ENCODE peak calls at places on chromosomes 11 and 22, in six cellular contexts. L is amniotic stem cell, Y is brain microvascular endothelial cell, D is AG04449, G is ureter, C is AG09309. S is an unnamed sample.

GRCh38 chr11:66718320-66718971 is 10.6 kb downstream of the SPTBN2 start:
- DNase-seq in L (no peak), C (no peak), G (peak), D (no peak), Y (no peak), S (peak)

GRCh38 chr11:69950120-69950519 is 128.0 kb upstream of the ANO1 start:
- DNase-seq in L (no peak), C (no peak), Y (peak), G (no peak), D (no peak), S (peak)

GRCh38 chr11:60972182-60973030 is 926 bp downstream of the CD6 start:
- DNase-seq in D (no peak), Y (no peak), G (no peak), C (no peak), L (no peak), S (no peak)

GRCh38 chr11:68862426-68862825 is 20.7 kb upstream of the CPT1A start:
- DNase-seq in G (no peak), C (no peak), Y (no peak), D (no peak), L (no peak), S (no peak)

GRCh38 chr11:27693398-27693797 is 6.9 kb downstream of the BDNF start:
- DNase-seq in C (no peak), G (no peak), Y (no peak), L (no peak), D (no peak), S (no peak)

GRCh38 chr22:40385041-40385782 is 14.8 kb downstream of the SGSM3 start:
- DNase-seq in L (no peak), D (no peak), G (no peak), Y (no peak), C (no peak), S (no peak)

GRCh38 chr11:36460220-36460619 is 49.9 kb downstream of the TRAF6 start:
- DNase-seq in C (no peak), G (no peak), D (no peak), Y (no peak), L (no peak), S (peak)

GRCh38 chr11:31690041-31690440 is 121.1 kb downstream of the PAX6 start:
- DNase-seq in D (no peak), Y (no peak), L (no peak), C (no peak), G (no peak), S (no peak)

GRCh38 chr11:2321311-2321683 is 19.5 kb downstream of the TSPAN32 start:
- DNase-seq in D (no peak), Y (no peak), C (no peak), L (no peak), G (no peak), S (no peak)

GRCh38 chr22:45923812-45924211 is 53.1 kb downstream of the WNT7B start:
- DNase-seq in C (no peak), G (no peak), L (no peak), Y (no peak), D (no peak), S (no peak)

GRCh38 chr11:66728760-66729385 is at the start of gene SPTBN2:
- DNase-seq in Y (no peak), C (no peak), G (no peak), L (no peak), D (no peak), S (peak)

GRCh38 chr11:46513934-46514342 is 79.9 kb downstream of the AMBRA1 start:
- DNase-seq in L (no peak), Y (no peak), C (no peak), G (peak), D (no peak), S (no peak)

GRCh38 chr11:71336996-71337772 is 84.8 kb upstream of the SHANK2 start:
- DNase-seq in D (no peak), L (no peak), G (no peak), Y (no peak), C (no peak), S (peak)

GRCh38 chr11:44780940-44781631 is 54.3 kb downstream of the TSPAN18 start:
- DNase-seq in L (no peak), Y (peak), D (no peak), G (no peak), C (no peak), S (peak)

GRCh38 chr11:127126956-127127355 is 126.4 kb upstream of the KIRREL3 start:
- DNase-seq in C (no peak), L (no peak), D (no peak), G (no peak), Y (no peak), S (no peak)

GRCh38 chr11:103798456-103798855 is 238.0 kb upstream of the DDI1 start:
- DNase-seq in L (no peak), Y (no peak), G (no peak), D (no peak), C (no peak), S (no peak)

GRCh38 chr22:44869196-44869595 is 116.8 kb downstream of the ARHGAP8 start:
- DNase-seq in L (no peak), Y (no peak), G (no peak), C (no peak), D (no peak), S (no peak)

GRCh38 chr22:50085211-50085999 is at the start of gene MLC1:
- DNase-seq in C (no peak), G (no peak), Y (no peak), L (no peak), D (no peak), S (no peak)

GRCh38 chr22:43053176-43053575 is 36.0 kb downstream of the TTLL1 start:
- DNase-seq in D (no peak), Y (no peak), C (no peak), L (no peak), G (no peak), S (peak)

GRCh38 chr11:16784671-16785070 is 46.2 kb downstream of the C11orf58 start:
- DNase-seq in L (no peak), Y (no peak), D (no peak), C (no peak), G (no peak), S (no peak)

GRCh38 chr11:131880279-131880678 is 509.9 kb downstream of the NTM start:
- DNase-seq in C (no peak), D (no peak), G (no peak), L (no peak), Y (no peak), S (no peak)

GRCh38 chr11:107116358-107116757 is 98.1 kb upstream of the GUCY1A2 start:
- DNase-seq in Y (no peak), L (no peak), D (no peak), G (no peak), C (no peak), S (no peak)

GRCh38 chr11:34640050-34640971 is 19.4 kb downstream of the EHF start:
- DNase-seq in Y (no peak), G (peak), C (no peak), L (no peak), D (no peak), S (peak)

GRCh38 chr22:47020157-47020556 is 257.7 kb downstream of the TBC1D22A start:
- DNase-seq in C (no peak), L (no peak), Y (no peak), G (no peak), D (no peak), S (no peak)

GRCh38 chr11:45614196-45614828 is 51.1 kb downstream of the CHST1 start:
- DNase-seq in Y (no peak), G (no peak), L (no peak), D (no peak), C (no peak), S (no peak)

GRCh38 chr22:49955581-49956417 is 4.8 kb upstream of the PIM3 start:
- DNase-seq in Y (no peak), G (no peak), D (no peak), C (no peak), L (no peak), S (no peak)

GRCh38 chr11:72588656-72589410 is 85.4 kb downstream of the PDE2A start:
- DNase-seq in D (no peak), L (no peak), G (no peak), Y (no peak), C (no peak), S (no peak)

GRCh38 chr11:28146123-28146751 is 38.0 kb downstream of the METTL15 start:
- DNase-seq in L (peak), Y (peak), C (peak), G (no peak), D (peak), S (no peak)